ENCODE peak calls at places on chromosomes 1 and 21, in seven cellular contexts. S is MCF 10A, X is GM23338, I is left ventricle myocardium superior, P is Calu3, Y is AG09309, F is NCI-H69. Z is an unnamed sample.

GRCh38 chr1:20385630-20386029 is 95.0 kb downstream of the VWA5B1 start:
- DNase-seq in S (no peak), P (no peak), I (no peak), F (no peak), Y (no peak), X (peak; percentile 59), Z (no peak)

GRCh38 chr1:167631386-167631941 is 1.4 kb downstream of the RCSD1 start:
- DNase-seq in I (no peak), X (no peak), F (no peak), S (no peak), P (no peak), Y (no peak), Z (no peak)

GRCh38 chr21:34282223-34282622 is 81.6 kb upstream of the KCNE2 start:
- DNase-seq in F (no peak), X (no peak), P (no peak), Y (no peak), I (no peak), S (no peak), Z (no peak)

GRCh38 chr1:241560511-241561187 is 28.5 kb downstream of the KMO start:
- DNase-seq in I (no peak), S (no peak), P (no peak), X (no peak), F (no peak), Y (no peak), Z (no peak)

GRCh38 chr1:204924013-204924759 is 53.5 kb downstream of the NFASC start:
- DNase-seq in F (peak; percentile 78), S (no peak), P (peak; percentile 9), Y (no peak), I (no peak), X (peak; percentile 93), Z (no peak)

GRCh38 chr1:39105841-39106765 is 80.0 kb downstream of the NDUFS5 start:
- DNase-seq in F (peak; percentile 57), Y (no peak), P (peak; percentile 20), S (peak; percentile 61), X (peak; percentile 62), I (peak; percentile 71), Z (peak; percentile 70)

GRCh38 chr1:94265931-94266330 is 28.5 kb upstream of the ARHGAP29 start:
- DNase-seq in F (no peak), I (no peak), X (no peak), P (no peak), Y (no peak), S (no peak), Z (no peak)

GRCh38 chr1:19096036-19096833 is 113.8 kb downstream of the UBR4 start:
- DNase-seq in Y (no peak), X (peak; percentile 22), F (no peak), P (peak; percentile 65), S (peak; percentile 55), I (peak; percentile 54), Z (no peak)

GRCh38 chr1:168092566-168093355 is 44.0 kb downstream of the GPR161 start:
- DNase-seq in P (peak; percentile 37), S (peak; percentile 57), Y (no peak), I (no peak), F (peak; percentile 62), X (peak; percentile 60), Z (no peak)

GRCh38 chr21:37551406-37552355 is 185.1 kb downstream of the DYRK1A start:
- DNase-seq in S (no peak), P (no peak), I (no peak), X (no peak), F (peak; percentile 90), Y (no peak), Z (no peak)

GRCh38 chr1:100347009-100347966 is 5.0 kb upstream of the CDC14A start:
- DNase-seq in I (no peak), P (no peak), S (no peak), Y (no peak), F (no peak), X (no peak), Z (no peak)

GRCh38 chr1:172449585-172450523 is 6.0 kb upstream of the PIGC start:
- DNase-seq in I (peak; percentile 61), X (peak; percentile 93), P (peak; percentile 75), Y (no peak), S (peak; percentile 85), F (peak; percentile 68), Z (peak; percentile 37)

GRCh38 chr21:29571949-29572348 is 273.2 kb downstream of the BACH1 start:
- DNase-seq in S (no peak), I (no peak), X (peak; percentile 2), F (no peak), P (no peak), Y (no peak), Z (no peak)

GRCh38 chr1:110102081-110102480 is 10.2 kb upstream of the UBL4B start:
- DNase-seq in P (no peak), X (no peak), I (no peak), F (no peak), Y (no peak), S (no peak), Z (no peak)

GRCh38 chr1:240237305-240237721 is 145.6 kb downstream of the FMN2 start:
- DNase-seq in F (no peak), X (no peak), Y (peak; percentile 61), P (no peak), S (no peak), I (no peak), Z (no peak)

GRCh38 chr1:67824771-67825170 is 8.5 kb downstream of the GNG12 start:
- DNase-seq in F (peak; percentile 68), S (no peak), I (no peak), Y (no peak), P (no peak), X (no peak), Z (no peak)

GRCh38 chr1:207284209-207284892 is 37.1 kb upstream of the CD55 start:
- DNase-seq in F (no peak), Y (no peak), S (no peak), I (no peak), X (no peak), P (peak; percentile 13), Z (no peak)

GRCh38 chr1:179127163-179127895 is 45.5 kb downstream of the TOR3A start:
- DNase-seq in I (no peak), P (no peak), F (no peak), Y (no peak), X (no peak), S (peak; percentile 30), Z (no peak)

GRCh38 chr1:6601865-6602668 is 602 bp downstream of the KLHL21 start:
- DNase-seq in S (no peak), Y (no peak), F (peak; percentile 58), P (peak; percentile 22), I (peak; percentile 70), X (peak; percentile 55), Z (peak; percentile 67)

GRCh38 chr1:20100632-20101355 is 18.5 kb downstream of the PLA2G2D start:
- DNase-seq in S (peak; percentile 61), X (peak; percentile 86), P (peak; percentile 58), I (peak; percentile 39), F (peak; percentile 15), Y (peak; percentile 24), Z (peak; percentile 30)

GRCh38 chr1:228068359-228068758 is 14.1 kb upstream of the ARF1 start:
- DNase-seq in F (no peak), Y (no peak), I (no peak), S (no peak), P (no peak), X (no peak), Z (no peak)

GRCh38 chr1:16131636-16132324 is 24.1 kb downstream of the EPHA2 start:
- DNase-seq in F (no peak), X (no peak), S (no peak), Y (no peak), I (no peak), P (no peak), Z (peak; percentile 9)

GRCh38 chr1:86913399-86913895 is 479 bp downstream of the SELENOF start:
- DNase-seq in I (no peak), S (peak; percentile 35), P (no peak), F (peak; percentile 47), Y (no peak), X (peak; percentile 37), Z (no peak)

Z was measured in heart left ventricle.